ENCODE peak calls at places on chromosomes 11 and 22, in seven cellular contexts. Z is WTC11, S is MCF 10A, W is EL, A is dorsolateral prefrontal cortex, N is bronchial epithelial cell, I is occipital lobe. T is an unnamed sample.

GRCh38 chr22:41598081-41598480 is 8.4 kb upstream of the PMM1 start:
- DNase-seq in W (peak), S (peak), N (peak), I (no peak), Z (no peak), A (no peak), T (no peak)

GRCh38 chr11:6411594-6412031 is 7.3 kb downstream of the APBB1 start:
- DNase-seq in I (peak), W (no peak), Z (no peak), A (peak), S (no peak), N (no peak), T (peak)

GRCh38 chr11:132054822-132055221 is 684.4 kb downstream of the NTM start:
- DNase-seq in I (no peak), S (no peak), W (peak), N (peak), A (no peak), Z (no peak), T (no peak)

GRCh38 chr11:62770778-62771143 is 435 bp upstream of the TAF6L start:
- DNase-seq in Z (no peak), S (no peak), I (peak), A (no peak), N (no peak), W (no peak), T (no peak)

GRCh38 chr22:27730649-27731433 is 70.7 kb downstream of the MN1 start:
- DNase-seq in S (no peak), A (no peak), I (no peak), Z (no peak), N (no peak), W (no peak), T (no peak)

GRCh38 chr22:32836286-32836859 is 34.9 kb downstream of the TIMP3 start:
- DNase-seq in I (no peak), W (peak), Z (no peak), A (no peak), S (peak), N (no peak), T (no peak)

GRCh38 chr11:92417326-92417725 is 192.7 kb downstream of the FAT3 start:
- DNase-seq in N (peak), Z (no peak), A (no peak), I (no peak), S (no peak), W (no peak), T (no peak)

GRCh38 chr11:47020793-47021624 is 84.4 kb downstream of the CSTPP1 start:
- DNase-seq in N (no peak), Z (no peak), W (no peak), I (no peak), S (no peak), A (no peak), T (peak)

GRCh38 chr11:66393954-66394353 is 22.4 kb upstream of the SLC29A2 start:
- DNase-seq in W (no peak), N (no peak), Z (no peak), S (no peak), I (no peak), A (no peak), T (no peak)

GRCh38 chr11:36431429-36432092 is 78.5 kb downstream of the TRAF6 start:
- DNase-seq in I (peak), A (no peak), N (peak), Z (no peak), S (peak), W (peak), T (peak)

GRCh38 chr22:30115705-30116104 is 35.4 kb downstream of the HORMAD2 start:
- DNase-seq in W (no peak), I (no peak), S (no peak), N (peak), A (no peak), Z (no peak), T (no peak)

GRCh38 chr11:31412946-31413345 is 43.3 kb downstream of the DNAJC24 start:
- DNase-seq in S (peak), W (peak), I (no peak), Z (no peak), A (no peak), N (peak), T (no peak)

GRCh38 chr22:17968126-17968525 is 56.2 kb downstream of the MICAL3 start:
- DNase-seq in Z (no peak), I (no peak), W (no peak), N (no peak), S (no peak), A (no peak), T (no peak)

GRCh38 chr11:102589047-102589459 is 36.1 kb downstream of the MMP20 start:
- DNase-seq in A (no peak), W (no peak), N (no peak), Z (no peak), S (no peak), I (no peak), T (no peak)

GRCh38 chr11:16817321-16817720 is 78.9 kb downstream of the C11orf58 start:
- DNase-seq in N (no peak), W (no peak), Z (no peak), I (no peak), S (no peak), A (no peak), T (peak)

GRCh38 chr11:113496026-113496651 is 20.9 kb upstream of the DRD2 start:
- DNase-seq in A (no peak), S (no peak), N (no peak), W (no peak), I (no peak), Z (no peak), T (no peak)

GRCh38 chr11:130813196-130813595 is 103.1 kb downstream of the SNX19 start:
- DNase-seq in W (no peak), I (no peak), N (no peak), Z (no peak), A (no peak), S (no peak), T (no peak)

GRCh38 chr11:117944554-117944953 is 15.4 kb upstream of the TMPRSS13 start:
- DNase-seq in A (no peak), N (no peak), Z (no peak), S (no peak), W (no peak), I (no peak), T (no peak)

GRCh38 chr22:47168441-47168840 is 406.0 kb downstream of the TBC1D22A start:
- DNase-seq in S (no peak), N (no peak), A (no peak), I (no peak), Z (peak), W (no peak), T (no peak)

GRCh38 chr11:68441466-68442230 is 18.9 kb upstream of the PPP6R3 start:
- DNase-seq in W (no peak), A (no peak), N (no peak), S (no peak), I (no peak), Z (no peak), T (no peak)

GRCh38 chr11:35553021-35553420 is 27.6 kb upstream of the PAMR1 start:
- DNase-seq in W (no peak), N (no peak), I (no peak), A (no peak), S (no peak), Z (no peak), T (no peak)

GRCh38 chr11:113991170-113991569 is 16.3 kb downstream of the HTR3A start:
- DNase-seq in N (peak), Z (peak), A (no peak), I (no peak), S (peak), W (peak), T (no peak)

GRCh38 chr22:37187891-37188761 is at the start of gene C1QTNF6:
- DNase-seq in S (no peak), Z (peak), A (peak), I (no peak), N (peak), W (peak), T (no peak)

GRCh38 chr22:44026630-44027511 is 2.8 kb downstream of the PARVB start:
- DNase-seq in S (no peak), W (peak), Z (no peak), N (no peak), A (no peak), I (no peak), T (peak)

GRCh38 chr11:122140535-122140934 is 24.5 kb upstream of the BLID start:
- DNase-seq in Z (no peak), W (peak), A (no peak), I (no peak), S (peak), N (peak), T (no peak)

GRCh38 chr11:130874955-130875531 is 41.2 kb downstream of the SNX19 start:
- DNase-seq in A (no peak), N (no peak), S (no peak), Z (no peak), I (no peak), W (no peak), T (peak)

GRCh38 chr11:34239465-34240149 is 118.2 kb downstream of the ABTB2 start:
- DNase-seq in W (no peak), A (no peak), N (no peak), S (no peak), I (no peak), Z (no peak), T (no peak)

GRCh38 chr11:1780700-1781592 is 17.2 kb upstream of the CTSD start:
- DNase-seq in I (no peak), S (no peak), A (peak), W (no peak), N (no peak), Z (no peak), T (no peak)

GRCh38 chr22:35766654-35767580 is 49.2 kb downstream of the APOL5 start:
- DNase-seq in S (no peak), Z (no peak), N (peak), W (no peak), A (no peak), I (no peak), T (peak)

GRCh38 chr11:70948855-70949551 is 303.4 kb downstream of the SHANK2 start:
- DNase-seq in Z (no peak), W (no peak), A (no peak), I (no peak), N (no peak), S (no peak), T (no peak)

GRCh38 chr11:63614136-63614664 is at the start of gene PLAAT3:
- DNase-seq in A (peak), S (no peak), Z (peak), I (peak), W (peak), N (no peak), T (peak)

GRCh38 chr22:37824674-37825641 is 1.8 kb downstream of the GALR3 start:
- DNase-seq in S (no peak), W (no peak), N (no peak), I (no peak), Z (peak), A (no peak), T (no peak)

T was measured in pons.